ENCODE peak calls at places on chromosome 2, in ten cellular contexts. One of them, this sample, is unnamed.

GRCh38 chr2:189363559-189363958 is 77.7 kb upstream of the WDR75 start:
- DNase-seq in MV-4-11: peak
- DNase-seq in hippocampal formation: no peak
- DNase-seq in body of pancreas: no peak
- DNase-seq in NCI-H774: no peak
- DNase-seq in activated CD8-positive, alpha-beta memory T cell treated with anti-CD3 and anti-CD28 coated beads for 48 hours: no peak
- DNase-seq in naive B cell: no peak
- DNase-seq in pulmonary artery endothelial cell: no peak
- DNase-seq in amniotic stem cell: no peak
- DNase-seq in T1000: no peak
- DNase-seq in this sample: no peak

GRCh38 chr2:176098366-176099158 is 1.0 kb upstream of the HOXD12 start:
- DNase-seq in MV-4-11: no peak
- DNase-seq in hippocampal formation: no peak
- DNase-seq in body of pancreas: no peak
- DNase-seq in NCI-H774: peak
- DNase-seq in activated CD8-positive, alpha-beta memory T cell treated with anti-CD3 and anti-CD28 coated beads for 48 hours: no peak
- DNase-seq in naive B cell: no peak
- DNase-seq in pulmonary artery endothelial cell: no peak
- DNase-seq in amniotic stem cell: no peak
- DNase-seq in T1000: no peak
- DNase-seq in this sample: no peak

GRCh38 chr2:214035921-214036320 is 374.9 kb upstream of the VWC2L start:
- DNase-seq in MV-4-11: no peak
- DNase-seq in hippocampal formation: no peak
- DNase-seq in body of pancreas: no peak
- DNase-seq in NCI-H774: no peak
- DNase-seq in activated CD8-positive, alpha-beta memory T cell treated with anti-CD3 and anti-CD28 coated beads for 48 hours: no peak
- DNase-seq in naive B cell: no peak
- DNase-seq in pulmonary artery endothelial cell: no peak
- DNase-seq in amniotic stem cell: no peak
- DNase-seq in T1000: no peak
- DNase-seq in this sample: no peak

GRCh38 chr2:162967137-162967536 is 128.6 kb upstream of the KCNH7 start:
- DNase-seq in MV-4-11: no peak
- DNase-seq in hippocampal formation: no peak
- DNase-seq in body of pancreas: no peak
- DNase-seq in NCI-H774: no peak
- DNase-seq in activated CD8-positive, alpha-beta memory T cell treated with anti-CD3 and anti-CD28 coated beads for 48 hours: no peak
- DNase-seq in naive B cell: no peak
- DNase-seq in pulmonary artery endothelial cell: no peak
- DNase-seq in amniotic stem cell: no peak
- DNase-seq in T1000: no peak
- DNase-seq in this sample: no peak

GRCh38 chr2:177169810-177170514 is 42.6 kb upstream of the HNRNPA3 start:
- DNase-seq in MV-4-11: peak
- DNase-seq in hippocampal formation: no peak
- DNase-seq in body of pancreas: no peak
- DNase-seq in NCI-H774: peak
- DNase-seq in activated CD8-positive, alpha-beta memory T cell treated with anti-CD3 and anti-CD28 coated beads for 48 hours: no peak
- DNase-seq in naive B cell: no peak
- DNase-seq in pulmonary artery endothelial cell: no peak
- DNase-seq in amniotic stem cell: no peak
- DNase-seq in T1000: no peak
- DNase-seq in this sample: no peak

GRCh38 chr2:178426388-178426787 is 24.6 kb downstream of the PRKRA start:
- DNase-seq in MV-4-11: no peak
- DNase-seq in hippocampal formation: no peak
- DNase-seq in body of pancreas: no peak
- DNase-seq in NCI-H774: no peak
- DNase-seq in activated CD8-positive, alpha-beta memory T cell treated with anti-CD3 and anti-CD28 coated beads for 48 hours: no peak
- DNase-seq in naive B cell: no peak
- DNase-seq in pulmonary artery endothelial cell: no peak
- DNase-seq in amniotic stem cell: no peak
- DNase-seq in T1000: no peak
- DNase-seq in this sample: no peak

GRCh38 chr2:3483986-3484960 is 35.1 kb downstream of the ADI1 start:
- DNase-seq in MV-4-11: no peak
- DNase-seq in hippocampal formation: no peak
- DNase-seq in body of pancreas: no peak
- DNase-seq in NCI-H774: no peak
- DNase-seq in activated CD8-positive, alpha-beta memory T cell treated with anti-CD3 and anti-CD28 coated beads for 48 hours: no peak
- DNase-seq in naive B cell: no peak
- DNase-seq in pulmonary artery endothelial cell: no peak
- DNase-seq in amniotic stem cell: no peak
- DNase-seq in T1000: no peak
- DNase-seq in this sample: no peak

GRCh38 chr2:138177693-138178092 is 213.4 kb downstream of the HNMT start:
- DNase-seq in MV-4-11: no peak
- DNase-seq in hippocampal formation: no peak
- DNase-seq in body of pancreas: no peak
- DNase-seq in NCI-H774: no peak
- DNase-seq in activated CD8-positive, alpha-beta memory T cell treated with anti-CD3 and anti-CD28 coated beads for 48 hours: no peak
- DNase-seq in naive B cell: no peak
- DNase-seq in pulmonary artery endothelial cell: no peak
- DNase-seq in amniotic stem cell: no peak
- DNase-seq in T1000: no peak
- DNase-seq in this sample: no peak

This sample was measured in activated B cell treated with CpG ODN at 0.5 μM for 24 hours.